ENCODE peak calls at places on chromosomes 3 and 15, in ten cellular contexts. One of them, this sample, is unnamed.

GRCh38 chr3:150106752-150107428 is 136.2 kb upstream of the PFN2 start:
- DNase-seq in fibroblast of lung: peak; percentile 91
- DNase-seq in hepatocyte: peak; percentile 56
- DNase-seq in K562: no peak
- DNase-seq in astrocyte: peak; percentile 90
- DNase-seq in OCI-LY7: no peak
- DNase-seq in IMR-90: peak; percentile 91
- DNase-seq in PC-3: peak; percentile 81
- DNase-seq in MM.1S: no peak
- DNase-seq in H9: no peak
- DNase-seq in this sample: peak; percentile 75

GRCh38 chr3:33901862-33902563 is 103.6 kb downstream of the PDCD6IP start:
- DNase-seq in fibroblast of lung: no peak
- DNase-seq in hepatocyte: no peak
- DNase-seq in K562: peak; percentile 74
- DNase-seq in astrocyte: no peak
- DNase-seq in OCI-LY7: no peak
- DNase-seq in IMR-90: no peak
- DNase-seq in PC-3: no peak
- DNase-seq in MM.1S: no peak
- DNase-seq in H9: no peak
- DNase-seq in this sample: no peak

GRCh38 chr15:44264148-44264547 is 24.4 kb upstream of the GOLM2 start:
- DNase-seq in fibroblast of lung: no peak
- DNase-seq in hepatocyte: no peak
- DNase-seq in K562: no peak
- DNase-seq in astrocyte: no peak
- DNase-seq in OCI-LY7: no peak
- DNase-seq in IMR-90: no peak
- DNase-seq in PC-3: no peak
- DNase-seq in MM.1S: no peak
- DNase-seq in H9: no peak
- DNase-seq in this sample: no peak

GRCh38 chr3:189100866-189101265 is 70.9 kb upstream of the TPRG1 start:
- DNase-seq in fibroblast of lung: no peak
- DNase-seq in hepatocyte: no peak
- DNase-seq in K562: no peak
- DNase-seq in astrocyte: no peak
- DNase-seq in OCI-LY7: no peak
- DNase-seq in IMR-90: no peak
- DNase-seq in PC-3: no peak
- DNase-seq in MM.1S: no peak
- DNase-seq in H9: no peak
- DNase-seq in this sample: no peak

GRCh38 chr3:153130312-153130977 is 31.6 kb upstream of the RAP2B start:
- DNase-seq in fibroblast of lung: peak; percentile 85
- DNase-seq in hepatocyte: no peak
- DNase-seq in K562: no peak
- DNase-seq in astrocyte: peak; percentile 81
- DNase-seq in OCI-LY7: no peak
- DNase-seq in IMR-90: peak; percentile 82
- DNase-seq in PC-3: peak; percentile 77
- DNase-seq in MM.1S: peak; percentile 20
- DNase-seq in H9: no peak
- DNase-seq in this sample: no peak

GRCh38 chr3:116388867-116389385 is 56.4 kb downstream of the LSAMP start:
- DNase-seq in fibroblast of lung: no peak
- DNase-seq in hepatocyte: no peak
- DNase-seq in K562: no peak
- DNase-seq in astrocyte: no peak
- DNase-seq in OCI-LY7: no peak
- DNase-seq in IMR-90: no peak
- DNase-seq in PC-3: no peak
- DNase-seq in MM.1S: no peak
- DNase-seq in H9: no peak
- DNase-seq in this sample: no peak

GRCh38 chr3:106399773-106400172 is 531.0 kb upstream of the CBLB start:
- DNase-seq in fibroblast of lung: no peak
- DNase-seq in hepatocyte: no peak
- DNase-seq in K562: no peak
- DNase-seq in astrocyte: no peak
- DNase-seq in OCI-LY7: no peak
- DNase-seq in IMR-90: no peak
- DNase-seq in PC-3: no peak
- DNase-seq in MM.1S: no peak
- DNase-seq in H9: no peak
- DNase-seq in this sample: peak; percentile 83

GRCh38 chr3:33047842-33048834 is 48.8 kb downstream of the GLB1 start:
- DNase-seq in fibroblast of lung: no peak
- DNase-seq in hepatocyte: no peak
- DNase-seq in K562: no peak
- DNase-seq in astrocyte: no peak
- DNase-seq in OCI-LY7: peak; percentile 87
- DNase-seq in IMR-90: no peak
- DNase-seq in PC-3: no peak
- DNase-seq in MM.1S: peak; percentile 19
- DNase-seq in H9: no peak
- DNase-seq in this sample: no peak

GRCh38 chr3:113948015-113948917 is 453 bp downstream of the ZDHHC23 start:
- DNase-seq in fibroblast of lung: peak; percentile 6
- DNase-seq in hepatocyte: peak; percentile 63
- DNase-seq in K562: peak; percentile 49
- DNase-seq in astrocyte: no peak
- DNase-seq in OCI-LY7: peak; percentile 77
- DNase-seq in IMR-90: no peak
- DNase-seq in PC-3: peak; percentile 36
- DNase-seq in MM.1S: peak; percentile 76
- DNase-seq in H9: peak; percentile 81
- DNase-seq in this sample: peak; percentile 79

GRCh38 chr3:40780801-40781406 is 256.1 kb downstream of the ZNF621 start:
- DNase-seq in fibroblast of lung: peak; percentile 61
- DNase-seq in hepatocyte: peak; percentile 18
- DNase-seq in K562: no peak
- DNase-seq in astrocyte: peak; percentile 60
- DNase-seq in OCI-LY7: no peak
- DNase-seq in IMR-90: no peak
- DNase-seq in PC-3: peak; percentile 22
- DNase-seq in MM.1S: no peak
- DNase-seq in H9: no peak
- DNase-seq in this sample: no peak

GRCh38 chr3:184620799-184621119 is 59.2 kb downstream of the EPHB3 start:
- DNase-seq in fibroblast of lung: no peak
- DNase-seq in hepatocyte: no peak
- DNase-seq in K562: no peak
- DNase-seq in astrocyte: no peak
- DNase-seq in OCI-LY7: no peak
- DNase-seq in IMR-90: no peak
- DNase-seq in PC-3: no peak
- DNase-seq in MM.1S: no peak
- DNase-seq in H9: no peak
- DNase-seq in this sample: no peak

GRCh38 chr3:89108154-89108553 is 733 bp downstream of the EPHA3 start:
- DNase-seq in fibroblast of lung: no peak
- DNase-seq in hepatocyte: no peak
- DNase-seq in K562: no peak
- DNase-seq in astrocyte: no peak
- DNase-seq in OCI-LY7: no peak
- DNase-seq in IMR-90: no peak
- DNase-seq in PC-3: no peak
- DNase-seq in MM.1S: no peak
- DNase-seq in H9: no peak
- DNase-seq in this sample: no peak

GRCh38 chr3:15279671-15280402 is 52.5 kb downstream of the SH3BP5 start:
- DNase-seq in fibroblast of lung: no peak
- DNase-seq in hepatocyte: no peak
- DNase-seq in K562: no peak
- DNase-seq in astrocyte: no peak
- DNase-seq in OCI-LY7: no peak
- DNase-seq in IMR-90: no peak
- DNase-seq in PC-3: no peak
- DNase-seq in MM.1S: no peak
- DNase-seq in H9: no peak
- DNase-seq in this sample: no peak

GRCh38 chr3:111911446-111911845 is 52.4 kb downstream of the PHLDB2 start:
- DNase-seq in fibroblast of lung: no peak
- DNase-seq in hepatocyte: no peak
- DNase-seq in K562: no peak
- DNase-seq in astrocyte: no peak
- DNase-seq in OCI-LY7: no peak
- DNase-seq in IMR-90: no peak
- DNase-seq in PC-3: no peak
- DNase-seq in MM.1S: no peak
- DNase-seq in H9: no peak
- DNase-seq in this sample: no peak

GRCh38 chr15:70902105-70902504 is 9.5 kb downstream of the LRRC49 start:
- DNase-seq in fibroblast of lung: peak; percentile 93
- DNase-seq in hepatocyte: peak; percentile 79
- DNase-seq in K562: no peak
- DNase-seq in astrocyte: peak; percentile 92
- DNase-seq in OCI-LY7: no peak
- DNase-seq in IMR-90: peak; percentile 95
- DNase-seq in PC-3: peak; percentile 85
- DNase-seq in MM.1S: no peak
- DNase-seq in H9: no peak
- DNase-seq in this sample: no peak

GRCh38 chr3:39346785-39347585 is 17.5 kb downstream of the CCR8 start:
- DNase-seq in fibroblast of lung: no peak
- DNase-seq in hepatocyte: no peak
- DNase-seq in K562: peak; percentile 17
- DNase-seq in astrocyte: no peak
- DNase-seq in OCI-LY7: no peak
- DNase-seq in IMR-90: no peak
- DNase-seq in PC-3: no peak
- DNase-seq in MM.1S: peak; percentile 61
- DNase-seq in H9: no peak
- DNase-seq in this sample: no peak

GRCh38 chr15:89492111-89492641 is 4.2 kb downstream of the RHCG start:
- DNase-seq in fibroblast of lung: no peak
- DNase-seq in hepatocyte: no peak
- DNase-seq in K562: peak; percentile 18
- DNase-seq in astrocyte: no peak
- DNase-seq in OCI-LY7: peak; percentile 29
- DNase-seq in IMR-90: no peak
- DNase-seq in PC-3: peak; percentile 41
- DNase-seq in MM.1S: no peak
- DNase-seq in H9: peak; percentile 82
- DNase-seq in this sample: peak; percentile 73

GRCh38 chr3:37505415-37505814 is 331.0 kb upstream of the LRRFIP2 start:
- DNase-seq in fibroblast of lung: no peak
- DNase-seq in hepatocyte: no peak
- DNase-seq in K562: no peak
- DNase-seq in astrocyte: no peak
- DNase-seq in OCI-LY7: no peak
- DNase-seq in IMR-90: no peak
- DNase-seq in PC-3: no peak
- DNase-seq in MM.1S: no peak
- DNase-seq in H9: no peak
- DNase-seq in this sample: no peak

GRCh38 chr3:13087320-13087985 is 14.2 kb upstream of the IQSEC1 start:
- DNase-seq in fibroblast of lung: no peak
- DNase-seq in hepatocyte: no peak
- DNase-seq in K562: peak; percentile 55
- DNase-seq in astrocyte: no peak
- DNase-seq in OCI-LY7: peak; percentile 62
- DNase-seq in IMR-90: no peak
- DNase-seq in PC-3: no peak
- DNase-seq in MM.1S: no peak
- DNase-seq in H9: no peak
- DNase-seq in this sample: no peak
- H4K20me1 ChIP-seq in fibroblast of lung: no peaks in the 10 kb centered on the region
- H4K20me1 ChIP-seq in hepatocyte: no peaks in the 10 kb centered on the region
- H4K20me1 ChIP-seq in K562: peaks cover 23% of the 10 kb centered on the region
- H4K20me1 ChIP-seq in astrocyte: no peaks in the 10 kb centered on the region
- H4K20me1 ChIP-seq in OCI-LY7: no peaks in the 10 kb centered on the region
- H4K20me1 ChIP-seq in IMR-90: no peaks in the 10 kb centered on the region
- H4K20me1 ChIP-seq in PC-3: no peaks in the 10 kb centered on the region
- H4K20me1 ChIP-seq in MM.1S: no peaks in the 10 kb centered on the region
- H4K20me1 ChIP-seq in H9: no peaks in the 10 kb centered on the region
- H4K20me1 ChIP-seq in this sample: no peaks in the 10 kb centered on the region

DNA sequence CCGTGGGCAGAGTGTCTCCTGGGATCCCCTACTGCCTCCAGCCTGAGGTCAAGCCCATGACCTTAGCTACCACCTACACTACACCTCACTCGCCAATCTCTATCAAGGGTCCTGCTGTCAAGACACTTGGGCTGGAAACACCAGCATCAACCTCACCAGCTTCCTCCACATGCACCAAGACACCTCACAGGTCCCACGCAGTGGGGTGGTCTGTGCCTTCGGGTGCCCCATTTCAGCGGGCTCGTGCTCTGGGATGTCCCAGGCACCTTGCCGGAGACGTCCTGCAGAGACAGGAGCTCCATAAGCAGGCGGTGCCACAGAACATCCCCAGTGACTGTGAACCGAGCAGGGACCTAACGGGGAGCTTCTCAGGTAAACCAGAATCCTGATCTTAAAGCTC is 20.0 kb downstream of the CYFIP1 start:
- DNase-seq in fibroblast of lung: no peak
- DNase-seq in hepatocyte: no peak
- DNase-seq in K562: no peak
- DNase-seq in astrocyte: no peak
- DNase-seq in OCI-LY7: no peak
- DNase-seq in IMR-90: no peak
- DNase-seq in PC-3: no peak
- DNase-seq in MM.1S: no peak
- DNase-seq in H9: no peak
- DNase-seq in this sample: no peak
- H4K20me1 ChIP-seq in fibroblast of lung: no peaks in the 10 kb centered on the region
- H4K20me1 ChIP-seq in hepatocyte: peaks cover 68% of the 10 kb centered on the region
- H4K20me1 ChIP-seq in K562: no peaks in the 10 kb centered on the region
- H4K20me1 ChIP-seq in astrocyte: peaks cover 91% of the 10 kb centered on the region
- H4K20me1 ChIP-seq in OCI-LY7: no peaks in the 10 kb centered on the region
- H4K20me1 ChIP-seq in IMR-90: peaks cover 87% of the 10 kb centered on the region
- H4K20me1 ChIP-seq in PC-3: peaks cover 15% of the 10 kb centered on the region
- H4K20me1 ChIP-seq in MM.1S: no peaks in the 10 kb centered on the region
- H4K20me1 ChIP-seq in H9: no peaks in the 10 kb centered on the region
- H4K20me1 ChIP-seq in this sample: peaks cover 61% of the 10 kb centered on the region

DNA sequence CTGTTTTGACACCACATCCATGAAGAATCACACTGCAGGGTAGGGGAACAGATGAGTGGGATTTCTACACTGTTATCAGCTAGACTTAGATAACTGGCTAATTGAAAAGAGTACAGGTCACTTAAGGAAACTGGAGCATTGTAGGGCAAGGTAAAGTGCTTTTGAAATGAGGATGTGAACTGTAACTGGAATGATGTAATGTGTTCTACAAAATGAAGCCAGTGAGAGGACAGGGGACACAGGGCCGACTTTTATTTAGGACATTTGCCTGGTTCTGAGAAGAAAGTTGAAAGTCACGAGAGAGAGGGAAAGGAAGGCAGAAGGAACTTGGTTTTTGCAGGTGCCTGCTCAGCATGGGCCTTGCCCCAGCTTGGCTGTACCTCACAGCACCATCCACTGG is 50.5 kb downstream of the IGF1R start:
- DNase-seq in fibroblast of lung: no peak
- DNase-seq in hepatocyte: no peak
- DNase-seq in K562: no peak
- DNase-seq in astrocyte: no peak
- DNase-seq in OCI-LY7: no peak
- DNase-seq in IMR-90: no peak
- DNase-seq in PC-3: no peak
- DNase-seq in MM.1S: no peak
- DNase-seq in H9: no peak
- DNase-seq in this sample: no peak
- H4K20me1 ChIP-seq in fibroblast of lung: no peaks in the 10 kb centered on the region
- H4K20me1 ChIP-seq in hepatocyte: peaks cover 80% of the 10 kb centered on the region
- H4K20me1 ChIP-seq in K562: peaks cover 31% of the 10 kb centered on the region
- H4K20me1 ChIP-seq in astrocyte: peaks cover 97% of the 10 kb centered on the region
- H4K20me1 ChIP-seq in OCI-LY7: peaks cover 31% of the 10 kb centered on the region
- H4K20me1 ChIP-seq in IMR-90: peaks cover 96% of the 10 kb centered on the region
- H4K20me1 ChIP-seq in PC-3: no peaks in the 10 kb centered on the region
- H4K20me1 ChIP-seq in MM.1S: peaks cover 4% of the 10 kb centered on the region
- H4K20me1 ChIP-seq in H9: no peaks in the 10 kb centered on the region
- H4K20me1 ChIP-seq in this sample: peaks cover 96% of the 10 kb centered on the region

GRCh38 chr3:186784820-186785516 is 1.6 kb downstream of the EIF4A2 start:
- DNase-seq in fibroblast of lung: no peak
- DNase-seq in hepatocyte: no peak
- DNase-seq in K562: no peak
- DNase-seq in astrocyte: no peak
- DNase-seq in OCI-LY7: no peak
- DNase-seq in IMR-90: no peak
- DNase-seq in PC-3: no peak
- DNase-seq in MM.1S: peak; percentile 52
- DNase-seq in H9: no peak
- DNase-seq in this sample: no peak
- H4K20me1 ChIP-seq in fibroblast of lung: peaks cover 14% of the 10 kb centered on the region
- H4K20me1 ChIP-seq in hepatocyte: peaks cover 60% of the 10 kb centered on the region
- H4K20me1 ChIP-seq in K562: peaks cover 57% of the 10 kb centered on the region
- H4K20me1 ChIP-seq in astrocyte: peaks cover 64% of the 10 kb centered on the region
- H4K20me1 ChIP-seq in OCI-LY7: peaks cover 45% of the 10 kb centered on the region
- H4K20me1 ChIP-seq in IMR-90: peaks cover 63% of the 10 kb centered on the region
- H4K20me1 ChIP-seq in PC-3: peaks cover 62% of the 10 kb centered on the region
- H4K20me1 ChIP-seq in MM.1S: peaks cover 58% of the 10 kb centered on the region
- H4K20me1 ChIP-seq in H9: no peaks in the 10 kb centered on the region
- H4K20me1 ChIP-seq in this sample: peaks cover 65% of the 10 kb centered on the region

This sample was measured in neural progenitor cell.